ENCODE peak calls at places on chromosomes 3 and 15, in eight cellular contexts. One of them, this sample, is unnamed.

GRCh38 chr3:194840661-194841514 is 155.2 kb downstream of the FAM43A start:
- DNase-seq in neuronal stem cell: no peak
- DNase-seq in Panc1: no peak
- DNase-seq in ovary: no peak
- DNase-seq in adrenal gland: peak; percentile 68
- DNase-seq in IMR-90: peak; percentile 16
- DNase-seq in Caco-2: peak; percentile 16
- DNase-seq in suprapubic skin: no peak
- DNase-seq in this sample: peak; percentile 47

GRCh38 chr15:48646364-48646763 is 855 bp upstream of the FBN1 start:
- DNase-seq in neuronal stem cell: no peak
- DNase-seq in Panc1: no peak
- DNase-seq in ovary: peak; percentile 35
- DNase-seq in adrenal gland: no peak
- DNase-seq in IMR-90: no peak
- DNase-seq in Caco-2: no peak
- DNase-seq in suprapubic skin: no peak
- DNase-seq in this sample: no peak

GRCh38 chr3:151213881-151214280 is 10.9 kb upstream of the GPR171 start:
- DNase-seq in neuronal stem cell: no peak
- DNase-seq in Panc1: no peak
- DNase-seq in ovary: no peak
- DNase-seq in adrenal gland: no peak
- DNase-seq in IMR-90: peak; percentile 54
- DNase-seq in Caco-2: no peak
- DNase-seq in suprapubic skin: no peak
- DNase-seq in this sample: no peak

GRCh38 chr15:73936181-73936580 is 9.9 kb downstream of the LOXL1 start:
- DNase-seq in neuronal stem cell: no peak
- DNase-seq in Panc1: no peak
- DNase-seq in ovary: peak; percentile 70
- DNase-seq in adrenal gland: no peak
- DNase-seq in IMR-90: peak; percentile 83
- DNase-seq in Caco-2: no peak
- DNase-seq in suprapubic skin: no peak
- DNase-seq in this sample: no peak

GRCh38 chr3:155131104-155131503 is 51.0 kb downstream of the MME start:
- DNase-seq in neuronal stem cell: no peak
- DNase-seq in Panc1: no peak
- DNase-seq in ovary: no peak
- DNase-seq in adrenal gland: no peak
- DNase-seq in IMR-90: peak; percentile 92
- DNase-seq in Caco-2: no peak
- DNase-seq in suprapubic skin: no peak
- DNase-seq in this sample: no peak

GRCh38 chr15:93703092-93703785 is 528.1 kb upstream of the MCTP2 start:
- DNase-seq in neuronal stem cell: no peak
- DNase-seq in Panc1: no peak
- DNase-seq in ovary: no peak
- DNase-seq in adrenal gland: no peak
- DNase-seq in IMR-90: no peak
- DNase-seq in Caco-2: no peak
- DNase-seq in suprapubic skin: no peak
- DNase-seq in this sample: no peak

GRCh38 chr15:43998607-43999006 is 171.8 kb downstream of the WDR76 start:
- DNase-seq in neuronal stem cell: no peak
- DNase-seq in Panc1: no peak
- DNase-seq in ovary: peak; percentile 23
- DNase-seq in adrenal gland: no peak
- DNase-seq in IMR-90: peak; percentile 71
- DNase-seq in Caco-2: peak; percentile 20
- DNase-seq in suprapubic skin: no peak
- DNase-seq in this sample: no peak

GRCh38 chr3:81867875-81868274 is 106.4 kb upstream of the GBE1 start:
- DNase-seq in neuronal stem cell: no peak
- DNase-seq in Panc1: no peak
- DNase-seq in ovary: no peak
- DNase-seq in adrenal gland: no peak
- DNase-seq in IMR-90: no peak
- DNase-seq in Caco-2: no peak
- DNase-seq in suprapubic skin: no peak
- DNase-seq in this sample: no peak

GRCh38 chr3:69433938-69434263 is 48.0 kb upstream of the FRMD4B start:
- DNase-seq in neuronal stem cell: peak; percentile 56
- DNase-seq in Panc1: no peak
- DNase-seq in ovary: no peak
- DNase-seq in adrenal gland: no peak
- DNase-seq in IMR-90: peak; percentile 23
- DNase-seq in Caco-2: no peak
- DNase-seq in suprapubic skin: no peak
- DNase-seq in this sample: peak; percentile 47

GRCh38 chr3:46490338-46491084 is 7.3 kb upstream of the RTP3 start:
- DNase-seq in neuronal stem cell: no peak
- DNase-seq in Panc1: no peak
- DNase-seq in ovary: no peak
- DNase-seq in adrenal gland: peak; percentile 12
- DNase-seq in IMR-90: peak; percentile 58
- DNase-seq in Caco-2: no peak
- DNase-seq in suprapubic skin: no peak
- DNase-seq in this sample: no peak

GRCh38 chr3:101377796-101378195 is 57.4 kb upstream of the IMPG2 start:
- DNase-seq in neuronal stem cell: no peak
- DNase-seq in Panc1: no peak
- DNase-seq in ovary: no peak
- DNase-seq in adrenal gland: no peak
- DNase-seq in IMR-90: peak; percentile 6
- DNase-seq in Caco-2: no peak
- DNase-seq in suprapubic skin: no peak
- DNase-seq in this sample: no peak

GRCh38 chr15:47674576-47675232 is 42.6 kb upstream of the SEMA6D start:
- DNase-seq in neuronal stem cell: peak; percentile 40
- DNase-seq in Panc1: no peak
- DNase-seq in ovary: no peak
- DNase-seq in adrenal gland: no peak
- DNase-seq in IMR-90: no peak
- DNase-seq in Caco-2: no peak
- DNase-seq in suprapubic skin: no peak
- DNase-seq in this sample: no peak

GRCh38 chr3:64360261-64360660 is 135.0 kb upstream of the PRICKLE2 start:
- DNase-seq in neuronal stem cell: no peak
- DNase-seq in Panc1: no peak
- DNase-seq in ovary: no peak
- DNase-seq in adrenal gland: no peak
- DNase-seq in IMR-90: no peak
- DNase-seq in Caco-2: no peak
- DNase-seq in suprapubic skin: no peak
- DNase-seq in this sample: no peak

GRCh38 chr3:78481050-78481449 is 1286.7 kb downstream of the ROBO1 start:
- DNase-seq in neuronal stem cell: no peak
- DNase-seq in Panc1: no peak
- DNase-seq in ovary: no peak
- DNase-seq in adrenal gland: no peak
- DNase-seq in IMR-90: no peak
- DNase-seq in Caco-2: no peak
- DNase-seq in suprapubic skin: no peak
- DNase-seq in this sample: no peak

GRCh38 chr3:114454592-114455251 is 160.9 kb downstream of the TIGIT start:
- DNase-seq in neuronal stem cell: peak; percentile 26
- DNase-seq in Panc1: no peak
- DNase-seq in ovary: peak; percentile 32
- DNase-seq in adrenal gland: peak; percentile 40
- DNase-seq in IMR-90: no peak
- DNase-seq in Caco-2: no peak
- DNase-seq in suprapubic skin: no peak
- DNase-seq in this sample: no peak

GRCh38 chr15:101049856-101050646 is 130.9 kb downstream of the LRRK1 start:
- DNase-seq in neuronal stem cell: no peak
- DNase-seq in Panc1: no peak
- DNase-seq in ovary: peak; percentile 47
- DNase-seq in adrenal gland: no peak
- DNase-seq in IMR-90: no peak
- DNase-seq in Caco-2: no peak
- DNase-seq in suprapubic skin: peak; percentile 70
- DNase-seq in this sample: no peak

GRCh38 chr15:64441852-64442251 is 18.5 kb upstream of the ZNF609 start:
- DNase-seq in neuronal stem cell: no peak
- DNase-seq in Panc1: no peak
- DNase-seq in ovary: no peak
- DNase-seq in adrenal gland: no peak
- DNase-seq in IMR-90: no peak
- DNase-seq in Caco-2: no peak
- DNase-seq in suprapubic skin: no peak
- DNase-seq in this sample: no peak

GRCh38 chr15:36757189-36757814 is 177.9 kb downstream of the CDIN1 start:
- DNase-seq in neuronal stem cell: no peak
- DNase-seq in Panc1: no peak
- DNase-seq in ovary: no peak
- DNase-seq in adrenal gland: no peak
- DNase-seq in IMR-90: peak; percentile 26
- DNase-seq in Caco-2: no peak
- DNase-seq in suprapubic skin: no peak
- DNase-seq in this sample: no peak
- H3K4me3 ChIP-seq in neuronal stem cell: no peak overlapping the region
- H3K4me3 ChIP-seq in Panc1: no peak overlapping the region
- H3K4me3 ChIP-seq in ovary: no peak overlapping the region
- H3K4me3 ChIP-seq in adrenal gland: no peak overlapping the region
- H3K4me3 ChIP-seq in IMR-90: no peak overlapping the region
- H3K4me3 ChIP-seq in Caco-2: no peak overlapping the region
- H3K4me3 ChIP-seq in suprapubic skin: no peak overlapping the region
- H3K4me3 ChIP-seq in this sample: no peak overlapping the region

GRCh38 chr3:48715179-48715800 is 1.7 kb downstream of the IP6K2 start:
- DNase-seq in neuronal stem cell: peak; percentile 45
- DNase-seq in Panc1: no peak
- DNase-seq in ovary: no peak
- DNase-seq in adrenal gland: peak; percentile 47
- DNase-seq in IMR-90: peak; percentile 69
- DNase-seq in Caco-2: no peak
- DNase-seq in suprapubic skin: no peak
- DNase-seq in this sample: no peak

GRCh38 chr3:48709051-48709461 is 8.0 kb downstream of the IP6K2 start:
- DNase-seq in neuronal stem cell: no peak
- DNase-seq in Panc1: no peak
- DNase-seq in ovary: no peak
- DNase-seq in adrenal gland: no peak
- DNase-seq in IMR-90: no peak
- DNase-seq in Caco-2: no peak
- DNase-seq in suprapubic skin: no peak
- DNase-seq in this sample: no peak

GRCh38 chr3:48707157-48707556 is 9.9 kb downstream of the IP6K2 start:
- DNase-seq in neuronal stem cell: no peak
- DNase-seq in Panc1: no peak
- DNase-seq in ovary: no peak
- DNase-seq in adrenal gland: no peak
- DNase-seq in IMR-90: no peak
- DNase-seq in Caco-2: no peak
- DNase-seq in suprapubic skin: no peak
- DNase-seq in this sample: no peak

GRCh38 chr3:48708481-48708889 is 8.5 kb downstream of the IP6K2 start:
- DNase-seq in neuronal stem cell: no peak
- DNase-seq in Panc1: no peak
- DNase-seq in ovary: no peak
- DNase-seq in adrenal gland: no peak
- DNase-seq in IMR-90: peak; percentile 75
- DNase-seq in Caco-2: no peak
- DNase-seq in suprapubic skin: no peak
- DNase-seq in this sample: no peak

DNA sequence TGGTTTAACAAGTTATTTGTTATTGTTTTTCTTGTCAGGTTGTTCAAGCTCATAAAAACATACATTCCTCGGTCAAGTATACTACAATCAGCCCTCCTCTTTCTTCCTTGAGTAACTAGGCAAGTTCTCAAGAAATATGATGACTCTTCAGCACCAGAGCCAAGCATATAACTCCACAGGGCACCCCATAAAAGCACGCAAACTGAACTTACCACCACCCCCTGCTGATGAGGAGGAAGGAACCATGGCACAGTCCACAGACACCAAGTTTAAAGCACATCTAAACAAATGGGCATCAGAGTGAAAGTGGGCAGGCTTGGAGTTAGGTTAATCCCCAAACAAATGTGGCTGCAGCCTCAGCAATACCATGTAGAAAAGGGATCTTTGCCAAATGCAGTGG is 5.3 kb downstream of the IP6K2 start:
- DNase-seq in neuronal stem cell: no peak
- DNase-seq in Panc1: no peak
- DNase-seq in ovary: no peak
- DNase-seq in adrenal gland: no peak
- DNase-seq in IMR-90: no peak
- DNase-seq in Caco-2: no peak
- DNase-seq in suprapubic skin: no peak
- DNase-seq in this sample: no peak
- H3K4me1 ChIP-seq in neuronal stem cell: peaks cover 8% of the 10 kb centered on the region
- H3K4me1 ChIP-seq in Panc1: peaks cover 13% of the 10 kb centered on the region
- H3K4me1 ChIP-seq in ovary: peaks cover 18% of the 10 kb centered on the region
- H3K4me1 ChIP-seq in adrenal gland: peaks cover 18% of the 10 kb centered on the region
- H3K4me1 ChIP-seq in IMR-90: peaks cover 13% of the 10 kb centered on the region
- H3K4me1 ChIP-seq in Caco-2: no peaks in the 10 kb centered on the region
- H3K4me1 ChIP-seq in suprapubic skin: peaks cover 76% of the 10 kb centered on the region
- H3K4me1 ChIP-seq in this sample: peaks cover 18% of the 10 kb centered on the region

GRCh38 chr3:37545479-37545878 is 316.2 kb upstream of the CTDSPL start:
- DNase-seq in neuronal stem cell: no peak
- DNase-seq in Panc1: no peak
- DNase-seq in ovary: peak; percentile 49
- DNase-seq in adrenal gland: no peak
- DNase-seq in IMR-90: no peak
- DNase-seq in Caco-2: no peak
- DNase-seq in suprapubic skin: no peak
- DNase-seq in this sample: no peak
- H3K36me3 ChIP-seq in neuronal stem cell: no peaks in the 10 kb centered on the region
- H3K36me3 ChIP-seq in Panc1: no peaks in the 10 kb centered on the region
- H3K36me3 ChIP-seq in ovary: no peaks in the 10 kb centered on the region
- H3K36me3 ChIP-seq in adrenal gland: no peaks in the 10 kb centered on the region
- H3K36me3 ChIP-seq in IMR-90: no peaks in the 10 kb centered on the region
- H3K36me3 ChIP-seq in Caco-2: no peaks in the 10 kb centered on the region
- H3K36me3 ChIP-seq in suprapubic skin: no peaks in the 10 kb centered on the region
- H3K36me3 ChIP-seq in this sample: no peaks in the 10 kb centered on the region

GRCh38 chr3:52021869-52022268 is 26.2 kb upstream of the RPL29 start:
- DNase-seq in neuronal stem cell: no peak
- DNase-seq in Panc1: no peak
- DNase-seq in ovary: peak; percentile 37
- DNase-seq in adrenal gland: no peak
- DNase-seq in IMR-90: no peak
- DNase-seq in Caco-2: no peak
- DNase-seq in suprapubic skin: no peak
- DNase-seq in this sample: no peak

GRCh38 chr3:52020796-52021195 is 25.1 kb upstream of the RPL29 start:
- DNase-seq in neuronal stem cell: no peak
- DNase-seq in Panc1: no peak
- DNase-seq in ovary: no peak
- DNase-seq in adrenal gland: no peak
- DNase-seq in IMR-90: no peak
- DNase-seq in Caco-2: no peak
- DNase-seq in suprapubic skin: no peak
- DNase-seq in this sample: no peak

GRCh38 chr3:52023101-52023770 is 27.5 kb upstream of the RPL29 start:
- DNase-seq in neuronal stem cell: no peak
- DNase-seq in Panc1: no peak
- DNase-seq in ovary: no peak
- DNase-seq in adrenal gland: no peak
- DNase-seq in IMR-90: no peak
- DNase-seq in Caco-2: no peak
- DNase-seq in suprapubic skin: no peak
- DNase-seq in this sample: no peak

GRCh38 chr3:52023860-52024764 is 28.4 kb upstream of the RPL29 start:
- DNase-seq in neuronal stem cell: no peak
- DNase-seq in Panc1: no peak
- DNase-seq in ovary: no peak
- DNase-seq in adrenal gland: no peak
- DNase-seq in IMR-90: no peak
- DNase-seq in Caco-2: no peak
- DNase-seq in suprapubic skin: no peak
- DNase-seq in this sample: no peak

GRCh38 chr3:52022323-52023100 is 26.8 kb upstream of the RPL29 start:
- DNase-seq in neuronal stem cell: no peak
- DNase-seq in Panc1: no peak
- DNase-seq in ovary: no peak
- DNase-seq in adrenal gland: no peak
- DNase-seq in IMR-90: peak; percentile 38
- DNase-seq in Caco-2: no peak
- DNase-seq in suprapubic skin: no peak
- DNase-seq in this sample: no peak
- H3K4me3 ChIP-seq in neuronal stem cell: no peak overlapping the region
- H3K4me3 ChIP-seq in Panc1: no peak overlapping the region
- H3K4me3 ChIP-seq in ovary: no peak overlapping the region
- H3K4me3 ChIP-seq in adrenal gland: no peak overlapping the region
- H3K4me3 ChIP-seq in IMR-90: no peak overlapping the region
- H3K4me3 ChIP-seq in Caco-2: no peak overlapping the region
- H3K4me3 ChIP-seq in suprapubic skin: no peak overlapping the region
- H3K4me3 ChIP-seq in this sample: no peak overlapping the region

This sample was measured in SJSA1.